ENCODE peak calls at places on chromosomes 5 and 9, in five cellular contexts. One of them, this sample, is unnamed.

GRCh38 chr5:58357121-58357520 is 102.8 kb downstream of the PLK2 start:
- DNase-seq in fibroblast of mammary gland: no peak
- DNase-seq in AG04449: peak
- DNase-seq in B cell: no peak
- DNase-seq in GM13976: no peak
- DNase-seq in this sample: no peak

GRCh38 chr5:33850100-33850594 is 41.6 kb downstream of the ADAMTS12 start:
- DNase-seq in fibroblast of mammary gland: peak
- DNase-seq in AG04449: no peak
- DNase-seq in B cell: peak
- DNase-seq in GM13976: peak
- DNase-seq in this sample: peak

GRCh38 chr5:58905944-58906343 is 323.1 kb downstream of the RAB3C start:
- DNase-seq in fibroblast of mammary gland: no peak
- DNase-seq in AG04449: no peak
- DNase-seq in B cell: no peak
- DNase-seq in GM13976: no peak
- DNase-seq in this sample: no peak

GRCh38 chr9:115396071-115396529 is 278.1 kb upstream of the TNC start:
- DNase-seq in fibroblast of mammary gland: no peak
- DNase-seq in AG04449: no peak
- DNase-seq in B cell: no peak
- DNase-seq in GM13976: no peak
- DNase-seq in this sample: no peak

GRCh38 chr9:73680831-73681230 is 529.2 kb downstream of the ANXA1 start:
- DNase-seq in fibroblast of mammary gland: peak
- DNase-seq in AG04449: no peak
- DNase-seq in B cell: no peak
- DNase-seq in GM13976: no peak
- DNase-seq in this sample: no peak

GRCh38 chr5:151696470-151697061 is 9.9 kb upstream of the SPARC start:
- DNase-seq in fibroblast of mammary gland: peak
- DNase-seq in AG04449: peak
- DNase-seq in B cell: no peak
- DNase-seq in GM13976: no peak
- DNase-seq in this sample: no peak

GRCh38 chr9:130214921-130215320 is 42.7 kb downstream of the NCS1 start:
- DNase-seq in fibroblast of mammary gland: no peak
- DNase-seq in AG04449: no peak
- DNase-seq in B cell: no peak
- DNase-seq in GM13976: no peak
- DNase-seq in this sample: no peak

GRCh38 chr9:98766548-98766947 is 29.8 kb downstream of the ANKS6 start:
- DNase-seq in fibroblast of mammary gland: peak
- DNase-seq in AG04449: no peak
- DNase-seq in B cell: no peak
- DNase-seq in GM13976: no peak
- DNase-seq in this sample: no peak

GRCh38 chr5:147361441-147362175 is 126.8 kb downstream of the STK32A start:
- DNase-seq in fibroblast of mammary gland: no peak
- DNase-seq in AG04449: no peak
- DNase-seq in B cell: no peak
- DNase-seq in GM13976: no peak
- DNase-seq in this sample: no peak

GRCh38 chr9:37026936-37027581 is 7.0 kb downstream of the PAX5 start:
- DNase-seq in fibroblast of mammary gland: no peak
- DNase-seq in AG04449: no peak
- DNase-seq in B cell: no peak
- DNase-seq in GM13976: peak
- DNase-seq in this sample: no peak

GRCh38 chr5:3904584-3904983 is 309.0 kb downstream of the IRX1 start:
- DNase-seq in fibroblast of mammary gland: no peak
- DNase-seq in AG04449: no peak
- DNase-seq in B cell: no peak
- DNase-seq in GM13976: no peak
- DNase-seq in this sample: no peak

GRCh38 chr5:141182248-141182647 is at the start of gene PCDHB16:
- DNase-seq in fibroblast of mammary gland: peak
- DNase-seq in AG04449: no peak
- DNase-seq in B cell: no peak
- DNase-seq in GM13976: no peak
- DNase-seq in this sample: peak

GRCh38 chr5:166358127-166358840 is 1933.2 kb upstream of the WWC1 start:
- DNase-seq in fibroblast of mammary gland: no peak
- DNase-seq in AG04449: no peak
- DNase-seq in B cell: no peak
- DNase-seq in GM13976: no peak
- DNase-seq in this sample: no peak

GRCh38 chr9:121222524-121223171 is 21.0 kb upstream of the RAB14 start:
- DNase-seq in fibroblast of mammary gland: peak
- DNase-seq in AG04449: no peak
- DNase-seq in B cell: no peak
- DNase-seq in GM13976: no peak
- DNase-seq in this sample: no peak

GRCh38 chr5:42993516-42994284 is 46.4 kb downstream of the ANXA2R start:
- DNase-seq in fibroblast of mammary gland: peak
- DNase-seq in AG04449: no peak
- DNase-seq in B cell: peak
- DNase-seq in GM13976: no peak
- DNase-seq in this sample: peak

GRCh38 chr9:5269249-5269715 is 35.2 kb downstream of the RLN2 start:
- DNase-seq in fibroblast of mammary gland: no peak
- DNase-seq in AG04449: peak
- DNase-seq in B cell: no peak
- DNase-seq in GM13976: no peak
- DNase-seq in this sample: no peak

GRCh38 chr9:84404095-84404686 is 63.6 kb upstream of the SLC28A3 start:
- DNase-seq in fibroblast of mammary gland: peak
- DNase-seq in AG04449: no peak
- DNase-seq in B cell: no peak
- DNase-seq in GM13976: peak
- DNase-seq in this sample: peak
- TF ChIP-seq CTCF in fibroblast of mammary gland: peak
- TF ChIP-seq CTCF in AG04449: peak
- TF ChIP-seq CTCF in B cell: peak
- TF ChIP-seq CTCF in GM13976: peak
- TF ChIP-seq CTCF in this sample: peak

GRCh38 chr5:142597546-142598337 is 88.1 kb downstream of the FGF1 start:
- DNase-seq in fibroblast of mammary gland: peak
- DNase-seq in AG04449: no peak
- DNase-seq in B cell: no peak
- DNase-seq in GM13976: no peak
- DNase-seq in this sample: peak
- TF ChIP-seq CTCF in fibroblast of mammary gland: peak
- TF ChIP-seq CTCF in AG04449: no peak
- TF ChIP-seq CTCF in B cell: no peak
- TF ChIP-seq CTCF in GM13976: no peak
- TF ChIP-seq CTCF in this sample: no peak

DNA sequence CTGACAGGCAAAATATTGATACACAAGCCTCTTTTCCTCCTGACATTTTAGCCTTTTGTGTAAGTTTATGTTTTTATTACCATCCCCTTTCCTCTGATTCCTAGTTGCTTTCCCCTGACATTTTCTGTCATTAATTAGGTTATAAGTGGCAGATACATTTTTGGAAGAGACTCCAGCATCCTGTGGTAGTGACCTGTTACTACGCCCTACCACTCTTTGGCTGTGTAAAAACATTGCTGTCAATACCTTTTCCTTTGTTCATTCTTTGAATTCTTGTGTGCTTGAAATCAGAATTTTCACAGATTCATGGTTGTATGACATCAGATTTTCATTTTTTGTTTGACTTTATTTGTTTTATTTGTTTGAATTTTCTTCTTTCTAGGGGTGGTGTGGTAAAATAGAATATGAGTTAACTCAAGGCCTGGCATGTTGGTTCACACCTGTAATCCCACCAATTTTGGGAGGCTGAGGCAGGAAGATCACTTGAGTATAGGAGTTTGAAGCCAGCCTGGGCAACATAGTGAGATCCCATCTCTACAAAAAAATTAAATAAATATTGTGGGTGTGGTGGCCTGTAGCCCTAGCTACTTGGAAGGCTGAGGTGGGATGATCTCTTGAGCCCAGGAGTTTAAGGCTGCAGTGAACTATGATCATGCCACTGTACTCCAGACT is 43.4 kb downstream of the UBE2R2 start:
- DNase-seq in fibroblast of mammary gland: no peak
- DNase-seq in AG04449: no peak
- DNase-seq in B cell: no peak
- DNase-seq in GM13976: no peak
- DNase-seq in this sample: no peak
- TF ChIP-seq CTCF in fibroblast of mammary gland: peak
- TF ChIP-seq CTCF in AG04449: no peak
- TF ChIP-seq CTCF in B cell: no peak
- TF ChIP-seq CTCF in GM13976: no peak
- TF ChIP-seq CTCF in this sample: no peak

GRCh38 chr5:181229996-181230395 is 6.9 kb downstream of the TRIM41 start:
- DNase-seq in fibroblast of mammary gland: no peak
- DNase-seq in AG04449: no peak
- DNase-seq in B cell: no peak
- DNase-seq in GM13976: no peak
- DNase-seq in this sample: no peak
- TF ChIP-seq CTCF in fibroblast of mammary gland: no peak
- TF ChIP-seq CTCF in AG04449: no peak
- TF ChIP-seq CTCF in B cell: no peak
- TF ChIP-seq CTCF in GM13976: no peak
- TF ChIP-seq CTCF in this sample: no peak

GRCh38 chr5:172403822-172404221 is 50.5 kb downstream of the SH3PXD2B start:
- DNase-seq in fibroblast of mammary gland: no peak
- DNase-seq in AG04449: no peak
- DNase-seq in B cell: no peak
- DNase-seq in GM13976: no peak
- DNase-seq in this sample: no peak

GRCh38 chr5:172404746-172405145 is 49.6 kb downstream of the SH3PXD2B start:
- DNase-seq in fibroblast of mammary gland: no peak
- DNase-seq in AG04449: no peak
- DNase-seq in B cell: no peak
- DNase-seq in GM13976: no peak
- DNase-seq in this sample: no peak

GRCh38 chr5:172405226-172405625 is 49.1 kb downstream of the SH3PXD2B start:
- DNase-seq in fibroblast of mammary gland: no peak
- DNase-seq in AG04449: no peak
- DNase-seq in B cell: no peak
- DNase-seq in GM13976: no peak
- DNase-seq in this sample: no peak

GRCh38 chr5:172402531-172403190 is 51.7 kb downstream of the SH3PXD2B start:
- DNase-seq in fibroblast of mammary gland: no peak
- DNase-seq in AG04449: no peak
- DNase-seq in B cell: no peak
- DNase-seq in GM13976: no peak
- DNase-seq in this sample: no peak

GRCh38 chr5:172403191-172403794 is 51.0 kb downstream of the SH3PXD2B start:
- DNase-seq in fibroblast of mammary gland: peak
- DNase-seq in AG04449: no peak
- DNase-seq in B cell: no peak
- DNase-seq in GM13976: no peak
- DNase-seq in this sample: no peak
- TF ChIP-seq CTCF in fibroblast of mammary gland: no peak
- TF ChIP-seq CTCF in AG04449: no peak
- TF ChIP-seq CTCF in B cell: no peak
- TF ChIP-seq CTCF in GM13976: no peak
- TF ChIP-seq CTCF in this sample: no peak

GRCh38 chr5:96434201-96434645 is 1.2 kb upstream of the PCSK1 start:
- DNase-seq in fibroblast of mammary gland: peak
- DNase-seq in AG04449: peak
- DNase-seq in B cell: no peak
- DNase-seq in GM13976: peak
- DNase-seq in this sample: peak

GRCh38 chr5:96440185-96440538 is 7.1 kb upstream of the PCSK1 start:
- DNase-seq in fibroblast of mammary gland: no peak
- DNase-seq in AG04449: no peak
- DNase-seq in B cell: no peak
- DNase-seq in GM13976: no peak
- DNase-seq in this sample: no peak

DNA sequence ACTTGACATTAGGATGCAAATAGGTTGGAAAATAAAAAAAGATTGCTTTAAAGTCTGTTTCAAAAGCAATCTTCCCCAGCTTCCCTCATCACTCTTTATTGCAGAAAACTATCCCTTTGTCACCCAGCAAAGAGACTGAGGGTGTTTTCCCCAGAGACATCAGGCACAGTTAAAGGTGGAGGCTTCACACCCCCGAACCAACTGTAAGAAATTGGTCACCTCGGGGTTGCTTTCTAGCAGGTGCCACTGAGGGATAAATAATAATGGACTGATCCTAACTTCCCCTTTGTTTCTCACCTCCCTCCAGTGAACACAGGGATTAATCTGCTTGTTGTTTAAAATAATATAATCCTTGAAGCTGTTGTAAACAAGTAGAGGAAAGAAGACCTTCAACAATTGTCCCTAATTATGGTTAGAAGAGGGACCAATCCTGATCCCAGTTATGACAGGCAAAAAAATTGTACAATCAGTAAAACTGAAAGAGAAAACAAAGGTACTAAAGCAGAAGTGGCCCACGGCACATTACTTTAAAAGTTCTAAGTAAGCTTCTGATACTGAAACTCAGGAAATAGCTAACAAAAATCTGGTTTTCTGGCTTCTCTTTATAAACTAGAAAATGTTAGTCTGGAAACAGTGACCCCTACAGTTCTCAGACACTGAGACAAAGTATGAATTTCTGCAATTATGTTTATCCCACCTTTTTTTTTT is 6.6 kb upstream of the PCSK1 start:
- DNase-seq in fibroblast of mammary gland: peak
- DNase-seq in AG04449: no peak
- DNase-seq in B cell: no peak
- DNase-seq in GM13976: peak
- DNase-seq in this sample: peak
- TF ChIP-seq CTCF in fibroblast of mammary gland: peak
- TF ChIP-seq CTCF in AG04449: no peak
- TF ChIP-seq CTCF in B cell: no peak
- TF ChIP-seq CTCF in GM13976: no peak
- TF ChIP-seq CTCF in this sample: no peak

GRCh38 chr5:78540335-78541057 is 108.1 kb downstream of the LHFPL2 start:
- DNase-seq in fibroblast of mammary gland: no peak
- DNase-seq in AG04449: no peak
- DNase-seq in B cell: no peak
- DNase-seq in GM13976: no peak
- DNase-seq in this sample: no peak
- TF ChIP-seq CTCF in fibroblast of mammary gland: no peak
- TF ChIP-seq CTCF in AG04449: no peak
- TF ChIP-seq CTCF in B cell: no peak
- TF ChIP-seq CTCF in GM13976: no peak
- TF ChIP-seq CTCF in this sample: no peak

DNA sequence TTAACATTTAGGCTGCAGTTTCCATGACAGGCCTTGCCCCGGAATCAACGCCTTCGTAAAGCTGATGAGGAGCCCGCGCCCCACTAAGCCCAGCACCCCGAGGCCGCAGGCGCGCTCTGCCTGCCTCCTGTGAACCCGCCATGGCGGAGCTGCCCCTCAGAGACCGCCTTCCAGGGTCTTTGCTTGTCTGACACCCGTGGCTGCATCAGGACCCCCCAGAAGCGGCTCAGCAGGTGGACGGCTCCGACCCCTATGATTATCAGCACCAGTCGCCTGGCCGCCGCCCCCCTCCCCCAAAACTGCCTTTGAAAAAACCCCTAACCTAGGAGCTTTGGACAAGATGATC is 507 bp upstream of the DPH7 start:
- DNase-seq in fibroblast of mammary gland: no peak
- DNase-seq in AG04449: no peak
- DNase-seq in B cell: no peak
- DNase-seq in GM13976: peak
- DNase-seq in this sample: no peak
- TF ChIP-seq CTCF in fibroblast of mammary gland: no peak
- TF ChIP-seq CTCF in AG04449: no peak
- TF ChIP-seq CTCF in B cell: no peak
- TF ChIP-seq CTCF in GM13976: no peak
- TF ChIP-seq CTCF in this sample: peak